ENCODE peak calls at places on chromosomes 11 and 22, in seven cellular contexts. J, A, P, K, U, Y and X are unnamed samples.

GRCh38 chr11:88849368-88849767 is 216.4 kb downstream of the GRM5 start:
- DNase-seq in J (no peak), A (no peak), P (no peak), K (no peak), U (no peak), Y (peak), X (no peak)

GRCh38 chr11:15816270-15816871 is 540.0 kb downstream of the SOX6 start:
- DNase-seq in J (peak), A (no peak), P (no peak), K (peak), U (no peak), Y (peak), X (no peak)

GRCh38 chr11:110355011-110355744 is 58.8 kb upstream of the RDX start:
- DNase-seq in J (no peak), A (no peak), P (no peak), K (no peak), U (no peak), Y (no peak), X (no peak)

GRCh38 chr11:96185220-96185768 is 157.7 kb downstream of the MAML2 start:
- DNase-seq in J (no peak), A (no peak), P (no peak), K (no peak), U (no peak), Y (no peak), X (no peak)

GRCh38 chr11:112751763-112752162 is 209.5 kb upstream of the NCAM1 start:
- DNase-seq in J (no peak), A (no peak), P (no peak), K (no peak), U (no peak), Y (no peak), X (no peak)

GRCh38 chr11:57134284-57134683 is 47.5 kb upstream of the LRRC55 start:
- DNase-seq in J (no peak), A (no peak), P (no peak), K (no peak), U (no peak), Y (no peak), X (no peak)

GRCh38 chr11:87726511-87726910 is 448.7 kb downstream of the RAB38 start:
- DNase-seq in J (no peak), A (no peak), P (no peak), K (no peak), U (no peak), Y (peak), X (no peak)

GRCh38 chr11:95324826-95325225 is 93.8 kb upstream of the SESN3 start:
- DNase-seq in J (no peak), A (no peak), P (no peak), K (no peak), U (no peak), Y (no peak), X (no peak)

GRCh38 chr22:31995046-31995445 is 48.0 kb upstream of the SLC5A1 start:
- DNase-seq in J (no peak), A (no peak), P (no peak), K (no peak), U (no peak), Y (no peak), X (no peak)

GRCh38 chr22:47914481-47915097 is 1152.1 kb downstream of the TBC1D22A start:
- DNase-seq in J (no peak), A (no peak), P (no peak), K (no peak), U (no peak), Y (no peak), X (no peak)

GRCh38 chr11:116792869-116793475 is 1.3 kb upstream of the APOA5 start:
- DNase-seq in J (no peak), A (no peak), P (no peak), K (peak), U (no peak), Y (peak), X (no peak)

GRCh38 chr11:111514216-111515031 is at the start of gene HOATZ:
- DNase-seq in J (no peak), A (peak), P (no peak), K (no peak), U (no peak), Y (no peak), X (no peak)

GRCh38 chr11:1453611-1454386 is 32.8 kb downstream of the MOB2 start:
- DNase-seq in J (no peak), A (peak), P (no peak), K (no peak), U (peak), Y (no peak), X (no peak)

GRCh38 chr22:20128902-20129746 is 2.5 kb upstream of the ZDHHC8 start:
- DNase-seq in J (no peak), A (peak), P (no peak), K (peak), U (no peak), Y (no peak), X (no peak)

GRCh38 chr11:9015677-9016076 is 11.9 kb upstream of the NRIP3 start:
- DNase-seq in J (peak), A (peak), P (peak), K (peak), U (peak), Y (peak), X (no peak)

GRCh38 chr11:126682590-126682989 is 318.0 kb downstream of the KIRREL3 start:
- DNase-seq in J (no peak), A (no peak), P (no peak), K (no peak), U (no peak), Y (no peak), X (no peak)

GRCh38 chr11:34356918-34357645 is 728 bp downstream of the ABTB2 start:
- DNase-seq in J (peak), A (peak), P (peak), K (peak), U (peak), Y (peak), X (no peak)

GRCh38 chr11:34358258-34358665 is 452 bp upstream of the ABTB2 start:
- DNase-seq in J (peak), A (peak), P (peak), K (peak), U (peak), Y (peak), X (peak)

GRCh38 chr11:34356576-34356917 is 1.3 kb downstream of the ABTB2 start:
- DNase-seq in J (peak), A (peak), P (peak), K (peak), U (no peak), Y (peak), X (peak)

GRCh38 chr11:34358666-34359547 is 1.1 kb upstream of the ABTB2 start:
- DNase-seq in J (peak), A (peak), P (peak), K (peak), U (peak), Y (peak), X (peak)

DNA sequence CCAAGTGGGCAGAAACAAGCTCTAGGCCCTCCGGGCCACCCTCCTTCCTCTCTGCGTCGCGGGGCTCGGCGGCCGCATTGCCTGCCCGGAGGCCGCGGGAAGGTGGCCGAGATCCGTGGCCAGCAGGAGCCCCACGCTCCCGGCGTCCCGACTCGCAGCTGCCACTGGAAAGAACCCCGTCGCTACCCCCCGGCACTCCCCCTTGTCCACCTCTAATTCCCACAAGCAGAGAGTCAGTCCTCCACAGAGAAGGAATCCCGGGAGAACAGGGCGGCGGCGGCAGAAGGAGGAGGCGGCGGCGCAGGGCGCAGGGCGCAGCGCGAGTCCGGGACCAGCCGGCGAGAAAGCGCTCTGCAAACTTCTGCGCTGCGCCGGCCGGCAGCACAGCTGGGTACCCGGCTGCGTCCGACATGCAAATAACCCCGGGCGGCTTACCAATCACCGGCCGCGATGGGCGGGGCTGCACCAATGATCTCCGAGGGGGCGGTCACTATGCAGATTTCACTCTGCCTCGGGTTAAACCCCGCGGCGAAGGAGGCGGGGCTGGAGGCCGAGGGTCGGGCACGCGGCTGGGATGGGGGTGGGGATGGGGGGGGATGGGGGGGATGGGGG is at the start of gene ABTB2:
- DNase-seq in J (peak), A (peak), P (peak), K (peak), U (peak), Y (peak), X (peak)
- TF ChIP-seq CTCF in J (no peak), A (no peak), P (no peak), K (no peak), U (no peak), Y (no peak), X (no peak)

GRCh38 chr11:24264868-24265267 is 232.0 kb upstream of the LUZP2 start:
- DNase-seq in J (no peak), A (no peak), P (no peak), K (no peak), U (no peak), Y (no peak), X (no peak)
- TF ChIP-seq CTCF in J (no peak), A (no peak), P (no peak), K (no peak), U (no peak), Y (no peak), X (no peak)

GRCh38 chr11:64566915-64567882 is 23.8 kb upstream of the SLC22A12 start:
- DNase-seq in J (no peak), A (no peak), P (peak), K (no peak), U (no peak), Y (no peak), X (no peak)

GRCh38 chr11:64563966-64564365 is 27.1 kb upstream of the SLC22A12 start:
- DNase-seq in J (no peak), A (no peak), P (no peak), K (no peak), U (no peak), Y (no peak), X (no peak)

GRCh38 chr11:64566042-64566914 is 24.7 kb upstream of the SLC22A12 start:
- DNase-seq in J (no peak), A (peak), P (peak), K (peak), U (peak), Y (peak), X (no peak)

GRCh38 chr11:64564419-64564818 is 26.6 kb upstream of the SLC22A12 start:
- DNase-seq in J (no peak), A (no peak), P (no peak), K (no peak), U (no peak), Y (no peak), X (no peak)

DNA sequence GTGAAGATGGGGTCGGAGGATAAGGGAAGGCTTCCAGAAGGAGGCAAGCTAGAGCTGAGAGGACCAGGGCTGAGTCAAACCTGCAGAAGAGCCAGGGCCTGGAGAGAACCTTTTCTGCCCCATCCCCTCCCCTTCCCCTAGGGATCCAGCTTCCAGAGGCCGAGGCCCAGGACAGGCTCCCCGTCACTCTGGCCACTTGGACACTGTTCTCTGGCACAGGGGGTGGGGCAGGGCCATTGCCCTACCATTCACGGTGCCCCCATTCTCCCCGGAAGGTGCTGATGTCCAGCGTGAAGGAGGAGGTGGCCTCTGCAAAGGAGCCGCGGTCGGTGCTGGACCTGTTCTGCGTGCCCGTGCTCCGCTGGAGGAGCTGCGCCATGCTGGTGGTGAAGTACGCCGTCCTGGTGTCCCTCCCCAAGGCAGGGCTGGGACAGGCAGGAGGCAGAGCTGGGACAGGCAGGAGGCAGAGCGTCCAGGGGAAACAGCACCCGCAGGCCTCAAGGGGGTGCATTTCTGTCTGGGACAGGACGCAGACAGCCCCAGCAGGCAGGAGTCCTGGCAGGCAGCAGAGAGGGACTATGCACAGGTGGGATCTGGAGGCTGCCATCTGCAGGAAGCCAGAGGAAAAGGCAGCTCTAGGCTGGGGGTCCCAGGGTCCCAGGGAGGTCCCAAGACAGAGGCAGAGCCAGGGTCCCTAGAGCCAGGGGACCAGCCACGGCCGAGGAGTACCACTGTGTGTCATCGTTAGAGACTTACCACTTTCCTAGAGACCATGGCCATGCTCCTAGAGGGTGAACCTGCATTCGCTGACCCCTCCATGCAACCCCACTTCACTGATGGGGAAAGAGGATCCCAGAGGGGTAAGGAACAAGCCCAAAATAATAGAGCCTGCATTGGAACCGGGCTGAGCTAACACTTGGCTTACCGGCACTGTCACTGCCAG is 25.8 kb upstream of the SLC22A12 start:
- DNase-seq in J (no peak), A (peak), P (no peak), K (no peak), U (no peak), Y (no peak), X (no peak)
- TF ChIP-seq CTCF in J (no peak), A (no peak), P (no peak), K (no peak), U (no peak), Y (peak), X (no peak)

GRCh38 chr11:62595124-62595523 is 3.8 kb upstream of the TUT1 start:
- DNase-seq in J (no peak), A (no peak), P (no peak), K (no peak), U (no peak), Y (no peak), X (no peak)

GRCh38 chr11:62592989-62593421 is 1.7 kb upstream of the TUT1 start:
- DNase-seq in J (no peak), A (no peak), P (no peak), K (no peak), U (no peak), Y (no peak), X (no peak)

GRCh38 chr11:62591448-62592215 is at the start of gene TUT1:
- DNase-seq in J (peak), A (peak), P (peak), K (peak), U (peak), Y (peak), X (peak)

GRCh38 chr11:62592216-62592815 is 993 bp upstream of the TUT1 start:
- DNase-seq in J (no peak), A (no peak), P (no peak), K (no peak), U (no peak), Y (no peak), X (no peak)

DNA sequence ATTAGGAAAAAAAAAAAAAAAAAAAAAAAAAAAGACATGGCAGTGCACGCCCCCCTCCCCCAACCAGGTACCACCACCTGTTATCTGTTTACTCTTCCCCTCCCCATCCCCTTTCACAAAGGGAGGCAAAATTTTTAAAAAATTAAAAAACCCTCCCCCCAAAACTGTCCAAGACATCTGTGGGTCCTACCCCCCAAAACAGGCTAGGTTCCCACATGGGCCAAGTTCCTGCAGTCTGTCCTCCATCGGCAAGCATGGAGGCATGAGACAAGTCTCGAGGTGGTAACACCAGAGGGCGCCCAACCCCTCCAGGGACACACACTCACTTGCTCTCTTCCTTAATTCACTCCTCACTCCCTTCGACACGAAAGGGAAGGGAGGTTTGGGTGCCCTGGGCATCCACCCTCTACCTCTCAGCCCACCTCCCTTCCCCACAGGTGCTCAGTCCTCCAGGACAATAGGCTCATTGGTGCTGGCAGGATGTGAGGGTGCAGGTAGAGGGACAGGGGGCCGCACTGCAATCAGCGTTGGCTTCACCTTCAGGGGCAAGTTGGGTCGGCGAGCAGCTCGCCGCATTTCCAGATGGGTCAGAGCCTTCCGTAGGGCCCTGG is 2.2 kb upstream of the TUT1 start:
- DNase-seq in J (no peak), A (peak), P (peak), K (peak), U (peak), Y (peak), X (no peak)
- TF ChIP-seq CTCF in J (peak), A (no peak), P (no peak), K (peak), U (peak), Y (peak), X (peak)

DNA sequence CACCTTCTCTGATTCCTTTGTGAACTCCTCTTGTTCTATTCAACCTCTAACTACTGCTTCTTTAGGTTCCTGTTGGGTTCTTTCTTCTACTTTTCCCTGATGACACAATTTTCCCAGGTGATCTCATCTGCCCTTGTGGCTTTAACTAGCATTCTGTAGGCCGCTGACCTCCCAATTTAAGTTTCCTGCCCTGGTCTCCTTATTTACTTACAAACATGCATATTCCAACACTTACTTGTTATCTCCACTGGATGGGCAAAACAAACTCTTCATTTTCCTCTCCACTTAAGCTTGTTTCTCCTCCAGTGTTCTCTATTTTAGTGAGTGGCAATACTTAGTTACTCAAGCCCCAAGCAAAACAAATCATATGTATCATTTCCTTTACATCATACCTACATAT is 734.5 kb downstream of the METTL15 start:
- DNase-seq in J (no peak), A (no peak), P (no peak), K (no peak), U (no peak), Y (peak), X (no peak)
- TF ChIP-seq CTCF in J (no peak), A (no peak), P (no peak), K (no peak), U (no peak), Y (no peak), X (no peak)

GRCh38 chr11:118530180-118530682 is 761 bp upstream of the TMEM25 start:
- DNase-seq in J (no peak), A (no peak), P (no peak), K (peak), U (no peak), Y (peak), X (no peak)
- TF ChIP-seq CTCF in J (peak), A (no peak), P (no peak), K (no peak), U (no peak), Y (no peak), X (no peak)

GRCh38 chr11:67404515-67405195 is 772 bp downstream of the TBC1D10C start:
- DNase-seq in J (no peak), A (no peak), P (no peak), K (no peak), U (no peak), Y (no peak), X (no peak)

GRCh38 chr11:67400251-67400941 is 1.3 kb downstream of the PPP1CA start:
- DNase-seq in J (no peak), A (no peak), P (no peak), K (no peak), U (no peak), Y (no peak), X (no peak)

GRCh38 chr11:67398661-67399563 is 2.7 kb downstream of the PPP1CA start:
- DNase-seq in J (no peak), A (no peak), P (no peak), K (no peak), U (no peak), Y (no peak), X (no peak)

GRCh38 chr11:67400942-67401494 is 640 bp downstream of the PPP1CA start:
- DNase-seq in J (no peak), A (no peak), P (no peak), K (no peak), U (no peak), Y (no peak), X (no peak)

DNA sequence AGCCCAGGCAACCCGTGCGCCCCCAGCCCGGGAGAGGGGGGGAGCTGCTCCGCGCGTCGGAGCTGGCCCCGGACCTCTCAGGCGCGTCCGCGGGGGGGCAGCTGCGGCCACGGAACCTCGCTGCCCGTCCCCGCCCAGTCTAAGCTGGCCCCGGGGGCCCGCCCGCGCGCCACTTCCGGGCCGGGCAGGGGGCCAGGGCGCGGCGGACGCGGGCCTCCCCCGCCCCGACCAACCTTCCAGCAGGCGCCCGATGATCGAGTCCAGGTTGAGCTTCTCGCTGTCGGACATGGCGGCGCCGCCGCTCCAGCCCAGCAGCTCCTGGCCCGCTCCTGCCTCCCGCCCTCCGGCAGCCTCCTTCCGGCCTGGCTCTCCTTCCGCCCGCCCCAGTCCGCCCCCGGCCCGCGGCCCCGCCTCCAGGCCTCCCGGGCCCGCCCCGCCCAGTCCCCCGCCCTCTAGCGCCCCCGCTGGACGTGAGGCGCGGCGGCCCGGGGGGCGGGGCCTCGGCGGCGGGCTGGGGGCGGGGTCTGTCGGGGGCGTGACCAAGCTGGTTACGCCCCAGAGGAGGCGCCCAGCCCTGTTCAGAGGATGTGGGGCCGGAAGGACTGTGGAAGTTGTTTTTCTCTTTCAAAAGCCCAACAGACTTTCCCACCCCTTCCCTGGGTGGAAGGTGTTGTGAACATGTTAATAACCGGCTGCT is at the start of gene PPP1CA:
- DNase-seq in J (peak), A (peak), P (peak), K (peak), U (peak), Y (peak), X (peak)
- TF ChIP-seq CTCF in J (peak), A (peak), P (peak), K (no peak), U (no peak), Y (peak), X (no peak)

DNA sequence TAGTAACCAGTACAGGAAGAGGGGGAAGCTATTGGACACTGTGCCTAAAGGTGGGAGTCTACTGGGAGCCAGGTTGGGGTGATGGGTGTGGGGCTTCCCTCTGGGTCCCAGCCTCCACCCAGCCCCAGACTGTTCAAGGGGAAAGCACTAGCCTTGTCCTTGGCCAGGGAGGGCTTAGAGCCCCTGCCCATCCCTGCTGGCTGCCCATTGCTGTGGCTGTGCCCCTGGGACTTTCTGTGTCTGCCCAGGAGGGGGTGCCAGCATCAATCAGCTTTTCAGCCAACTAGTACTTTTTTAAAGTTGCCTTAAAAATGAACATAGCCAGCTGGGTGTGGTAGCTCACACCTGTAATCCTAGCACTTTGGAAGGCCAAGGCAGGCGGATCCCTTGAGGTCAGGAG is 19.9 kb downstream of the INCENP start:
- DNase-seq in J (no peak), A (peak), P (peak), K (no peak), U (no peak), Y (no peak), X (no peak)
- TF ChIP-seq CTCF in J (no peak), A (no peak), P (no peak), K (peak), U (no peak), Y (peak), X (no peak)